ENCODE peak calls at places on chromosomes 6 and 20, in four cellular contexts. One of them, this sample, is unnamed.

GRCh38 chr6:44775121-44775520 is 387.6 kb downstream of the CDC5L start:
- DNase-seq in mammary epithelial cell: no peak
- DNase-seq in AG04450: no peak
- DNase-seq in brain microvascular endothelial cell: no peak
- DNase-seq in this sample: no peak

GRCh38 chr20:51767018-51767866 is 948 bp downstream of the ATP9A start:
- DNase-seq in AG04450: no peak
- DNase-seq in brain microvascular endothelial cell: no peak
- DNase-seq in mammary epithelial cell: peak
- DNase-seq in this sample: peak

GRCh38 chr6:116648161-116648560 is 20.4 kb downstream of the ZUP1 start:
- DNase-seq in mammary epithelial cell: no peak
- DNase-seq in AG04450: no peak
- DNase-seq in brain microvascular endothelial cell: peak
- DNase-seq in this sample: no peak

GRCh38 chr20:50587291-50587961 is 77.2 kb downstream of the PTPN1 start:
- DNase-seq in brain microvascular endothelial cell: no peak
- DNase-seq in mammary epithelial cell: peak
- DNase-seq in AG04450: no peak
- DNase-seq in this sample: peak

GRCh38 chr6:9062581-9062980 is 627.2 kb upstream of the SLC35B3 start:
- DNase-seq in AG04450: no peak
- DNase-seq in mammary epithelial cell: no peak
- DNase-seq in brain microvascular endothelial cell: no peak
- DNase-seq in this sample: no peak

GRCh38 chr6:91633374-91634184 is 1046.7 kb upstream of the MAP3K7 start:
- DNase-seq in AG04450: no peak
- DNase-seq in brain microvascular endothelial cell: no peak
- DNase-seq in mammary epithelial cell: no peak
- DNase-seq in this sample: no peak

GRCh38 chr20:63132715-63133471 is 83.0 kb downstream of the YTHDF1 start:
- DNase-seq in mammary epithelial cell: no peak
- DNase-seq in brain microvascular endothelial cell: no peak
- DNase-seq in AG04450: no peak
- DNase-seq in this sample: no peak

GRCh38 chr6:85864453-85865401 is 222.0 kb upstream of the SYNCRIP start:
- DNase-seq in mammary epithelial cell: peak
- DNase-seq in AG04450: no peak
- DNase-seq in brain microvascular endothelial cell: no peak
- DNase-seq in this sample: no peak

GRCh38 chr6:100622907-100623692 is 158.4 kb upstream of the SIM1 start:
- DNase-seq in brain microvascular endothelial cell: peak
- DNase-seq in mammary epithelial cell: peak
- DNase-seq in AG04450: peak
- DNase-seq in this sample: no peak

GRCh38 chr20:34127787-34128186 is 15.7 kb upstream of the EIF2S2 start:
- DNase-seq in AG04450: no peak
- DNase-seq in brain microvascular endothelial cell: no peak
- DNase-seq in mammary epithelial cell: no peak
- DNase-seq in this sample: no peak

GRCh38 chr6:35719830-35720733 is 16.8 kb upstream of the ARMC12 start:
- DNase-seq in AG04450: no peak
- DNase-seq in mammary epithelial cell: no peak
- DNase-seq in brain microvascular endothelial cell: peak
- DNase-seq in this sample: no peak

GRCh38 chr6:24768361-24768760 is 6.4 kb upstream of the GMNN start:
- DNase-seq in mammary epithelial cell: no peak
- DNase-seq in AG04450: no peak
- DNase-seq in brain microvascular endothelial cell: no peak
- DNase-seq in this sample: no peak

GRCh38 chr6:33161354-33162320 is 30.6 kb downstream of the COL11A2 start:
- DNase-seq in mammary epithelial cell: peak
- DNase-seq in AG04450: no peak
- DNase-seq in brain microvascular endothelial cell: peak
- DNase-seq in this sample: peak

GRCh38 chr6:28335040-28335563 is 846 bp downstream of the ZSCAN31 start:
- DNase-seq in AG04450: no peak
- DNase-seq in mammary epithelial cell: no peak
- DNase-seq in brain microvascular endothelial cell: no peak
- DNase-seq in this sample: no peak
- H3K27ac ChIP-seq in AG04450: peak
- H3K27ac ChIP-seq in mammary epithelial cell: no peak
- H3K27ac ChIP-seq in brain microvascular endothelial cell: peak
- H3K27ac ChIP-seq in this sample: peak

GRCh38 chr6:1790684-1791083 is 181.0 kb downstream of the FOXC1 start:
- DNase-seq in brain microvascular endothelial cell: no peak
- DNase-seq in mammary epithelial cell: no peak
- DNase-seq in AG04450: no peak
- DNase-seq in this sample: no peak

GRCh38 chr6:1789092-1789491 is 179.4 kb downstream of the FOXC1 start:
- DNase-seq in AG04450: no peak
- DNase-seq in brain microvascular endothelial cell: peak
- DNase-seq in mammary epithelial cell: peak
- DNase-seq in this sample: no peak

GRCh38 chr6:1796706-1797529 is 187.2 kb downstream of the FOXC1 start:
- DNase-seq in AG04450: no peak
- DNase-seq in brain microvascular endothelial cell: no peak
- DNase-seq in mammary epithelial cell: no peak
- DNase-seq in this sample: no peak

GRCh38 chr6:1795923-1796322 is 186.2 kb downstream of the FOXC1 start:
- DNase-seq in brain microvascular endothelial cell: no peak
- DNase-seq in AG04450: no peak
- DNase-seq in mammary epithelial cell: no peak
- DNase-seq in this sample: no peak

DNA sequence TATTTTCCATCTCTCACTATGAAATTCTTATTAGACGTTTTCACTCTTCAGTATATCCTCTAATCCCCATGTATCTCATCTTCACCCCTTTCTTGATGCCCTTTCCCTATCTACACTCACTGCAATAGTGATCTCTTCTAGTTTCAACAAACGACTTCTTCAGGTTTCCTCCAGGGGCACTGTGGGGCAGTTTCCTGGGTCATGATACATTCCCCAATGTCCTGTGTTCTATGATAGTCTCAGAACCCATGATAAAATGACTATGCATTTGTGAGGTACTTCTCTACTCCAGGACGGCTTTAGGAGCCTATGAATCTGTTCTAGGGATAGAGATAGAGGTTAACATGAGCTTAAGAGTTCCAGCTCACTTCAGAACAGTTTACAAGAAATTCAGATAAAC is 183.3 kb downstream of the FOXC1 start:
- DNase-seq in brain microvascular endothelial cell: no peak
- DNase-seq in AG04450: no peak
- DNase-seq in mammary epithelial cell: peak
- DNase-seq in this sample: peak
- TF ChIP-seq CTCF in brain microvascular endothelial cell: peak
- TF ChIP-seq CTCF in AG04450: peak
- TF ChIP-seq CTCF in mammary epithelial cell: peak
- TF ChIP-seq CTCF in this sample: peak

GRCh38 chr6:12288844-12289654 is 1.1 kb upstream of the EDN1 start:
- DNase-seq in mammary epithelial cell: peak
- DNase-seq in AG04450: no peak
- DNase-seq in brain microvascular endothelial cell: peak
- DNase-seq in this sample: peak
- H3K27ac ChIP-seq in mammary epithelial cell: peak
- H3K27ac ChIP-seq in AG04450: peak
- H3K27ac ChIP-seq in brain microvascular endothelial cell: peak
- H3K27ac ChIP-seq in this sample: peak

DNA sequence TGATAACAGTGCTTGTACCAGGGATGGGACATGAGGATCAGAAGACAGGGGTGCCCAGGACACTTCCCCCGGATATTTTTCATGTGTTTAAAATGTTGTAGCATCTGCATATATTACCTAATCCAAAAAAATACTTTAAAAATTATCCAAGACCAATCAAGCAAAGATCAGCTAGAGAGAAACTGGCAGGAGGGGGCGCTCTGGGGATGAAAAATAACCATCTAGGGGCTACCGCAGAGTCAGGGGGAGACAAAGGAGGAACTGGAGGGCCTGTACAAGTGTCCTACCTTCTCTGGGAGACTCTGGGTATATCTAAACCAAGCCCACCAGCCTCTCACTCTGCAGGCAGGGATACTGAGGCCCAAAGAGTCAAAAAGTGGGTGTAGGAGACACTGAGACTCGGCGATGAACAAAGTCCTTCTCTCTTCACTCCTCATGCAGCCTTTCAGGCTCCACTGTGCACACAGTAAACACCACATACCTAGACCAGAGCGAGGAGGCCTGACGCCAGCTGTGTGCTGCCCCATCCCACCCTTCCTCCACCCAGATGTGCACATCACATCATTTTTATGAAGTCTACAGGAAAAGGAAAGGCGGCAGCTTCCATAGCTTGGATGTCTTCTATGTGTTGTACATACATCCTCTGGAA is 9.8 kb downstream of the RIMS4 start:
- DNase-seq in brain microvascular endothelial cell: no peak
- DNase-seq in mammary epithelial cell: no peak
- DNase-seq in AG04450: no peak
- DNase-seq in this sample: no peak
- TF ChIP-seq CTCF in brain microvascular endothelial cell: peak
- TF ChIP-seq CTCF in mammary epithelial cell: peak
- TF ChIP-seq CTCF in AG04450: peak
- TF ChIP-seq CTCF in this sample: no peak

This sample was measured in RWPE1.